ENCODE peak calls at places on chromosomes 3 and 15, in four cellular contexts. M, Z, H and Y are unnamed samples.

GRCh38 chr3:21273256-21273999 is 477.6 kb downstream of the ZNF385D start:
- DNase-seq in M (no peak), Z (peak; percentile 36), H (no peak), Y (no peak)

GRCh38 chr3:183287301-183287971 is 34.4 kb downstream of the B3GNT5 start:
- DNase-seq in M (no peak), Z (no peak), H (peak; percentile 56), Y (no peak)

GRCh38 chr15:57089815-57090214 is 171.4 kb downstream of the TCF12 start:
- DNase-seq in M (no peak), Z (no peak), H (no peak), Y (no peak)

GRCh38 chr15:93087825-93088199 is 1.2 kb downstream of the RGMA start:
- DNase-seq in M (peak; percentile 72), Z (peak; percentile 81), H (peak; percentile 48), Y (peak; percentile 73)

GRCh38 chr3:190182418-190183043 is 61.8 kb upstream of the P3H2 start:
- DNase-seq in M (no peak), Z (no peak), H (peak; percentile 57), Y (no peak)

GRCh38 chr3:107217161-107217560 is 160.1 kb upstream of the CCDC54 start:
- DNase-seq in M (no peak), Z (peak; percentile 15), H (no peak), Y (no peak)

GRCh38 chr15:70870066-70870465 is 16.1 kb upstream of the LARP6 start:
- DNase-seq in M (no peak), Z (peak; percentile 66), H (no peak), Y (no peak)

GRCh38 chr3:42756681-42757213 is 16.3 kb downstream of the CCDC13 start:
- DNase-seq in M (no peak), Z (no peak), H (no peak), Y (no peak)

GRCh38 chr3:27533718-27534578 is 49.8 kb upstream of the SLC4A7 start:
- DNase-seq in M (no peak), Z (peak; percentile 86), H (peak; percentile 77), Y (peak; percentile 38)

GRCh38 chr15:45855907-45856579 is 221.2 kb downstream of the SQOR start:
- DNase-seq in M (no peak), Z (no peak), H (no peak), Y (no peak)

GRCh38 chr15:85649372-85649771 is 145.4 kb downstream of the KLHL25 start:
- DNase-seq in M (peak; percentile 13), Z (peak; percentile 41), H (no peak), Y (peak; percentile 18)

GRCh38 chr3:7504886-7505775 is 644.2 kb downstream of the GRM7 start:
- DNase-seq in M (no peak), Z (no peak), H (peak; percentile 71), Y (no peak)

GRCh38 chr15:58489693-58490404 is 58.1 kb downstream of the LIPC start:
- DNase-seq in M (no peak), Z (no peak), H (no peak), Y (no peak)

GRCh38 chr15:28103402-28103801 is 4.3 kb upstream of the OCA2 start:
- DNase-seq in M (no peak), Z (no peak), H (no peak), Y (no peak)

GRCh38 chr3:181008796-181009195 is 19.3 kb upstream of the DNAJC19 start:
- DNase-seq in M (no peak), Z (no peak), H (no peak), Y (no peak)

GRCh38 chr3:62242846-62243245 is 130.5 kb downstream of the FEZF2 start:
- DNase-seq in M (no peak), Z (no peak), H (no peak), Y (no peak)

GRCh38 chr15:83299462-83299861 is 15.0 kb upstream of the BNC1 start:
- DNase-seq in M (no peak), Z (no peak), H (no peak), Y (no peak)

GRCh38 chr3:124409650-124410275 is 320.5 kb upstream of the UMPS start:
- DNase-seq in M (peak; percentile 43), Z (no peak), H (peak; percentile 45), Y (no peak)

GRCh38 chr3:98827221-98827620 is 64.1 kb downstream of the ST3GAL6 start:
- DNase-seq in M (no peak), Z (no peak), H (no peak), Y (no peak)

GRCh38 chr3:40550168-40550567 is 25.4 kb downstream of the ZNF621 start:
- DNase-seq in M (no peak), Z (no peak), H (no peak), Y (no peak)

GRCh38 chr3:105938101-105938500 is 69.3 kb upstream of the CBLB start:
- DNase-seq in M (no peak), Z (peak; percentile 46), H (no peak), Y (no peak)

GRCh38 chr15:29570931-29571727 is 251.1 kb downstream of the TJP1 start:
- DNase-seq in M (peak; percentile 84), Z (no peak), H (no peak), Y (peak; percentile 33)

GRCh38 chr3:128623762-128624176 is 26.8 kb downstream of the RPN1 start:
- DNase-seq in M (no peak), Z (no peak), H (no peak), Y (no peak)

GRCh38 chr3:36606871-36607765 is 157.2 kb downstream of the DCLK3 start:
- DNase-seq in M (no peak), Z (no peak), H (no peak), Y (no peak)

GRCh38 chr3:115042351-115042750 is 104.7 kb downstream of the ZBTB20 start:
- DNase-seq in M (no peak), Z (no peak), H (no peak), Y (no peak)

GRCh38 chr15:34896183-34896582 is 73.4 kb downstream of the AQR start:
- DNase-seq in M (no peak), Z (no peak), H (no peak), Y (no peak)

GRCh38 chr15:78083687-78084358 is 6.3 kb upstream of the TBC1D2B start:
- DNase-seq in M (no peak), Z (no peak), H (no peak), Y (peak; percentile 48)

GRCh38 chr15:37480482-37480881 is 380.1 kb upstream of the MEIS2 start:
- DNase-seq in M (no peak), Z (no peak), H (no peak), Y (no peak)

GRCh38 chr15:31065824-31066223 is 35.7 kb downstream of the TRPM1 start:
- DNase-seq in M (no peak), Z (no peak), H (no peak), Y (no peak)

GRCh38 chr3:119469378-119470189 is 821 bp downstream of the POGLUT1 start:
- DNase-seq in M (no peak), Z (no peak), H (peak; percentile 6), Y (no peak)

GRCh38 chr15:67953286-67953685 is 100.8 kb upstream of the PIAS1 start:
- DNase-seq in M (no peak), Z (no peak), H (no peak), Y (no peak)

GRCh38 chr3:128278761-128279593 is 125.7 kb downstream of the EEFSEC start:
- DNase-seq in M (peak; percentile 30), Z (peak; percentile 80), H (no peak), Y (no peak)

GRCh38 chr3:123459867-123460266 is 11.0 kb upstream of the ADCY5 start:
- DNase-seq in M (no peak), Z (no peak), H (no peak), Y (no peak)

GRCh38 chr3:190811775-190812480 is 50.6 kb downstream of the GMNC start:
- DNase-seq in M (peak; percentile 79), Z (peak; percentile 41), H (peak; percentile 59), Y (peak; percentile 25)

GRCh38 chr15:57307527-57308193 is 68.6 kb upstream of the CGNL1 start:
- DNase-seq in M (no peak), Z (no peak), H (no peak), Y (peak; percentile 33)

GRCh38 chr15:51600114-51600513 is 22.5 kb downstream of the DMXL2 start:
- DNase-seq in M (no peak), Z (peak; percentile 5), H (no peak), Y (no peak)

GRCh38 chr15:38860682-38861081 is 296.1 kb upstream of the RASGRP1 start:
- DNase-seq in M (no peak), Z (no peak), H (no peak), Y (no peak)

GRCh38 chr15:60337069-60337468 is 60.7 kb downstream of the ANXA2 start:
- DNase-seq in M (no peak), Z (no peak), H (no peak), Y (no peak)

GRCh38 chr3:27216955-27217552 is 152.1 kb downstream of the NEK10 start:
- DNase-seq in M (no peak), Z (peak; percentile 11), H (no peak), Y (no peak)

GRCh38 chr3:15299036-15299435 is 33.4 kb downstream of the SH3BP5 start:
- DNase-seq in M (no peak), Z (no peak), H (no peak), Y (no peak)